ENCODE peak calls at places on chromosomes 2 and 18, in ten cellular contexts. D, Q, A, I, F, C, S, K, Z and L are unnamed samples.

GRCh38 chr2:156333951-156334495 is 1.5 kb upstream of the NR4A2 start:
- DNase-seq in D (peak), Q (peak), A (peak), I (peak), F (peak), C (peak), S (no peak), K (no peak), Z (no peak), L (peak)

GRCh38 chr2:39991298-39991697 is 212.2 kb upstream of the THUMPD2 start:
- DNase-seq in D (no peak), Q (no peak), A (peak), I (no peak), F (no peak), C (no peak), S (peak), K (no peak), Z (no peak), L (no peak)

GRCh38 chr2:221676566-221677172 is 104.6 kb upstream of the EPHA4 start:
- DNase-seq in D (no peak), Q (no peak), A (peak), I (no peak), F (no peak), C (no peak), S (no peak), K (no peak), Z (no peak), L (no peak)

GRCh38 chr2:25566694-25567093 is 106.7 kb downstream of the DTNB start:
- DNase-seq in D (peak), Q (no peak), A (no peak), I (peak), F (no peak), C (no peak), S (no peak), K (no peak), Z (no peak), L (peak)

GRCh38 chr2:121455438-121455837 is 75.2 kb upstream of the RNU4ATAC start:
- DNase-seq in D (no peak), Q (no peak), A (no peak), I (no peak), F (no peak), C (no peak), S (no peak), K (no peak), Z (no peak), L (no peak)

GRCh38 chr2:26482211-26483026 is 4.5 kb upstream of the OTOF start:
- DNase-seq in D (no peak), Q (no peak), A (no peak), I (no peak), F (peak), C (no peak), S (no peak), K (no peak), Z (no peak), L (no peak)

GRCh38 chr2:225041210-225041870 is 928 bp downstream of the DOCK10 start:
- DNase-seq in D (peak), Q (peak), A (peak), I (peak), F (peak), C (no peak), S (peak), K (no peak), Z (no peak), L (peak)

GRCh38 chr18:22710628-22711380 is 222.3 kb upstream of the RBBP8 start:
- DNase-seq in D (no peak), Q (peak), A (peak), I (peak), F (peak), C (no peak), S (no peak), K (no peak), Z (no peak), L (peak)

GRCh38 chr2:196917802-196918201 is 8.7 kb downstream of the PGAP1 start:
- DNase-seq in D (no peak), Q (no peak), A (no peak), I (no peak), F (no peak), C (no peak), S (no peak), K (no peak), Z (no peak), L (no peak)

GRCh38 chr2:227853204-227853629 is 18.2 kb upstream of the DAW1 start:
- DNase-seq in D (peak), Q (no peak), A (peak), I (no peak), F (no peak), C (no peak), S (peak), K (no peak), Z (peak), L (no peak)

GRCh38 chr18:58412844-58413666 is 215.8 kb downstream of the ALPK2 start:
- DNase-seq in D (no peak), Q (no peak), A (no peak), I (no peak), F (no peak), C (no peak), S (no peak), K (no peak), Z (no peak), L (no peak)

GRCh38 chr2:28360066-28360741 is 32.5 kb upstream of the FOSL2 start:
- DNase-seq in D (no peak), Q (no peak), A (no peak), I (no peak), F (no peak), C (no peak), S (no peak), K (no peak), Z (no peak), L (no peak)

GRCh38 chr18:23276456-23276855 is 141.2 kb downstream of the CABLES1 start:
- DNase-seq in D (no peak), Q (no peak), A (no peak), I (no peak), F (no peak), C (no peak), S (no peak), K (no peak), Z (no peak), L (peak)

GRCh38 chr18:57347784-57348183 is 4.6 kb upstream of the ST8SIA3 start:
- DNase-seq in D (no peak), Q (no peak), A (no peak), I (no peak), F (no peak), C (no peak), S (no peak), K (no peak), Z (no peak), L (no peak)

GRCh38 chr2:160869411-160869810 is 290.8 kb upstream of the TANK start:
- DNase-seq in D (no peak), Q (no peak), A (peak), I (peak), F (no peak), C (no peak), S (peak), K (no peak), Z (peak), L (no peak)

GRCh38 chr18:48295586-48296311 is 113.4 kb downstream of the ZBTB7C start:
- DNase-seq in D (no peak), Q (no peak), A (peak), I (no peak), F (no peak), C (no peak), S (no peak), K (no peak), Z (no peak), L (peak)

GRCh38 chr2:166126014-166126639 is 1.7 kb downstream of the SCN1A start:
- DNase-seq in D (no peak), Q (no peak), A (peak), I (no peak), F (no peak), C (no peak), S (no peak), K (no peak), Z (no peak), L (no peak)

GRCh38 chr2:27798948-27799645 is 27.6 kb downstream of the MRPL33 start:
- DNase-seq in D (no peak), Q (peak), A (peak), I (peak), F (peak), C (peak), S (peak), K (peak), Z (peak), L (peak)

GRCh38 chr18:770583-770961 is 41.5 kb downstream of the YES1 start:
- DNase-seq in D (no peak), Q (no peak), A (no peak), I (no peak), F (no peak), C (no peak), S (no peak), K (no peak), Z (no peak), L (no peak)

GRCh38 chr18:30177056-30177455 is 865.5 kb downstream of the DSC3 start:
- DNase-seq in D (no peak), Q (no peak), A (peak), I (no peak), F (no peak), C (no peak), S (peak), K (no peak), Z (no peak), L (no peak)

GRCh38 chr2:160375802-160376469 is 117.7 kb downstream of the RBMS1 start:
- DNase-seq in D (no peak), Q (no peak), A (no peak), I (no peak), F (no peak), C (no peak), S (no peak), K (no peak), Z (no peak), L (no peak)

GRCh38 chr2:45505138-45505537 is 105.9 kb downstream of the SRBD1 start:
- DNase-seq in D (no peak), Q (no peak), A (no peak), I (no peak), F (no peak), C (no peak), S (no peak), K (no peak), Z (no peak), L (no peak)

GRCh38 chr2:9165625-9166024 is 41.0 kb upstream of the ASAP2 start:
- DNase-seq in D (no peak), Q (no peak), A (peak), I (peak), F (no peak), C (no peak), S (no peak), K (no peak), Z (no peak), L (no peak)

GRCh38 chr2:163698857-163699256 is 37.0 kb downstream of the FIGN start:
- DNase-seq in D (no peak), Q (no peak), A (no peak), I (peak), F (no peak), C (no peak), S (peak), K (peak), Z (no peak), L (no peak)

GRCh38 chr2:46145017-46145416 is 152.2 kb upstream of the EPAS1 start:
- DNase-seq in D (no peak), Q (no peak), A (no peak), I (no peak), F (no peak), C (peak), S (no peak), K (no peak), Z (no peak), L (no peak)

GRCh38 chr2:109069430-109070194 is 59.4 kb upstream of the SH3RF3 start:
- DNase-seq in D (no peak), Q (no peak), A (no peak), I (no peak), F (no peak), C (no peak), S (no peak), K (no peak), Z (no peak), L (no peak)

GRCh38 chr2:29146197-29146596 is 31.0 kb downstream of the CLIP4 start:
- DNase-seq in D (no peak), Q (no peak), A (no peak), I (no peak), F (peak), C (no peak), S (no peak), K (no peak), Z (no peak), L (no peak)

GRCh38 chr2:37867166-37867565 is 57.9 kb upstream of the RMDN2 start:
- DNase-seq in D (no peak), Q (no peak), A (no peak), I (no peak), F (no peak), C (no peak), S (no peak), K (no peak), Z (no peak), L (no peak)

GRCh38 chr2:100522430-100522829 is 40.4 kb upstream of the PDCL3 start:
- DNase-seq in D (no peak), Q (peak), A (no peak), I (no peak), F (no peak), C (no peak), S (no peak), K (no peak), Z (no peak), L (no peak)

GRCh38 chr2:169360984-169361705 is 1.2 kb downstream of the LRP2 start:
- DNase-seq in D (no peak), Q (no peak), A (peak), I (no peak), F (no peak), C (no peak), S (no peak), K (no peak), Z (no peak), L (no peak)

GRCh38 chr2:201580486-201580885 is 62.8 kb downstream of the TMEM237 start:
- DNase-seq in D (no peak), Q (no peak), A (peak), I (peak), F (no peak), C (no peak), S (peak), K (no peak), Z (peak), L (no peak)

GRCh38 chr2:165369131-165369935 is 100.2 kb upstream of the CSRNP3 start:
- DNase-seq in D (no peak), Q (peak), A (no peak), I (no peak), F (no peak), C (no peak), S (no peak), K (peak), Z (no peak), L (no peak)

GRCh38 chr18:77271720-77272481 is 22.3 kb downstream of the GALR1 start:
- DNase-seq in D (no peak), Q (no peak), A (peak), I (peak), F (no peak), C (no peak), S (peak), K (no peak), Z (no peak), L (no peak)

GRCh38 chr2:223019390-223019930 is 32.5 kb upstream of the KCNE4 start:
- DNase-seq in D (no peak), Q (no peak), A (no peak), I (no peak), F (no peak), C (no peak), S (no peak), K (no peak), Z (no peak), L (no peak)

GRCh38 chr18:74589021-74589420 is 8.6 kb upstream of the ZNF407 start:
- DNase-seq in D (peak), Q (no peak), A (no peak), I (no peak), F (no peak), C (no peak), S (no peak), K (no peak), Z (no peak), L (no peak)

GRCh38 chr2:38381381-38382143 is 4.5 kb upstream of the ATL2 start:
- DNase-seq in D (no peak), Q (no peak), A (no peak), I (no peak), F (no peak), C (no peak), S (no peak), K (no peak), Z (no peak), L (no peak)

GRCh38 chr2:233290446-233290845 is 17.2 kb upstream of the SAG start:
- DNase-seq in D (no peak), Q (no peak), A (no peak), I (no peak), F (no peak), C (no peak), S (no peak), K (no peak), Z (no peak), L (no peak)

GRCh38 chr2:199757466-199757865 is 93.5 kb downstream of the FTCDNL1 start:
- DNase-seq in D (no peak), Q (peak), A (peak), I (no peak), F (no peak), C (peak), S (no peak), K (no peak), Z (no peak), L (peak)

GRCh38 chr2:116696223-116696622 is 1118.3 kb upstream of the DDX18 start:
- DNase-seq in D (no peak), Q (no peak), A (no peak), I (no peak), F (no peak), C (no peak), S (no peak), K (no peak), Z (no peak), L (no peak)

DNA sequence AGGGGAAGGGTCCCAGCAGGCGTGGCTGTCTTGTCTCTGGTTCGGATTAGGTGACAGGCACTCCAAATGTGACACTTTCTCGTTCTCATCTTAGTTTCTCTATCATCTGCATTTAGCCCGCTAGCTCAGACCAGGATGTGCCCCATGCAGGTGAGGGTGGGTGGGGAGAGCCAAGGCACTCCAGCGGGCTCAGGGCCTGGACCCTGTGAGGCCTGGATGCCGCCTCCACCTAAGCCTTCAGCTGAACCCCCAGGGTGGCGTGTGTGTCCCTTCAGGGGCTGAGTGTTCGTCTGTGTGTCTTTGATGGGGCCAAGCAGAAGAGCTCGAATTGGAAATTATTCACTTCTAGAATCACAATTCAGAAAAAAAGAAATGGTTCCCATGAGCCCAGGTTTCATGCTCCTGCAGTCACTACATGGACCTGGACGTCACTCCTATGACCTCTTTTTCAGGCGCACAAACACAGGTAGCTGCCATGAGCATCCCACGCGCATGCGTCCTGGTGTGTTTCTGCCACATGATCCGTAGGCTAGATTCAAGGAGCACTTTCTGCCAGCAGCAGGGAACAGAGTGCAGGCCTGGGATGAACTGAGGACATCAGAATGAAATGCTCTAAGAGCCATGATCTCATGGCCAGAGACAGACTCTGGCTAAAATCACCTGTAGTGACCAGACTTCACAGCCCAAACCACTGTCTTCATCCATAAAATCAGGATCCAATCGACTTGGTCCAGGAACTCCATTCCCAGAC is 25.8 kb downstream of the CIDEA start:
- DNase-seq in D (no peak), Q (no peak), A (no peak), I (no peak), F (no peak), C (peak), S (no peak), K (no peak), Z (no peak), L (peak)
- H3K4me3 ChIP-seq in D (no peak), Q (no peak), A (peak), I (no peak), F (no peak), C (peak), S (no peak), K (no peak), Z (no peak), L (peak)

GRCh38 chr2:190342601-190343000 is 788 bp upstream of the INPP1 start:
- DNase-seq in D (no peak), Q (no peak), A (peak), I (no peak), F (no peak), C (no peak), S (no peak), K (no peak), Z (no peak), L (no peak)

GRCh38 chr2:190340369-190340768 is 3.0 kb upstream of the INPP1 start:
- DNase-seq in D (no peak), Q (no peak), A (peak), I (peak), F (no peak), C (no peak), S (no peak), K (no peak), Z (no peak), L (no peak)

GRCh38 chr2:190343500-190344274 is at the start of gene INPP1:
- DNase-seq in D (peak), Q (peak), A (peak), I (peak), F (peak), C (peak), S (no peak), K (no peak), Z (no peak), L (peak)

GRCh38 chr2:190344275-190344827 is 962 bp downstream of the INPP1 start:
- DNase-seq in D (peak), Q (peak), A (no peak), I (no peak), F (no peak), C (peak), S (no peak), K (no peak), Z (no peak), L (peak)

GRCh38 chr2:190343170-190343499 is 254 bp upstream of the INPP1 start:
- DNase-seq in D (peak), Q (no peak), A (no peak), I (no peak), F (no peak), C (no peak), S (no peak), K (no peak), Z (no peak), L (no peak)
- H3K4me3 ChIP-seq in D (peak), Q (no peak), A (peak), I (peak), F (peak), C (peak), S (peak), K (peak), Z (peak), L (peak)

GRCh38 chr2:125564471-125564870 is 1091.5 kb upstream of the GYPC start:
- DNase-seq in D (no peak), Q (no peak), A (no peak), I (no peak), F (no peak), C (no peak), S (no peak), K (no peak), Z (no peak), L (no peak)
- H3K4me3 ChIP-seq in D (no peak), Q (no peak), A (no peak), I (no peak), F (no peak), C (no peak), S (no peak), K (no peak), Z (no peak), L (no peak)

GRCh38 chr2:11891028-11891427 is 144.6 kb downstream of the LPIN1 start:
- DNase-seq in D (no peak), Q (no peak), A (no peak), I (no peak), F (no peak), C (no peak), S (no peak), K (no peak), Z (no peak), L (no peak)
- H3K4me3 ChIP-seq in D (no peak), Q (no peak), A (no peak), I (no peak), F (no peak), C (no peak), S (no peak), K (no peak), Z (no peak), L (no peak)